ENCODE peak calls at places on chromosome 1, in eight cellular contexts. W is myocyte; S is NCI-H345; G is NCI-H1417; E is esophagus squamous epithelium; Z is SJSA1; L is stimulated activated CD4-positive, alpha-beta T cell treated with anti-CD3 and anti-CD28 coated beads, Interleukin-12 subunit alpha, Interleukin-12 subunit beta, amount 100 ng/mL, for 48 hours; M is GM04504. Q is an unnamed sample.

GRCh38 chr1:235161685-235162327 is 756 bp upstream of the RBM34 start:
- DNase-seq in L (no peak), W (no peak), S (no peak), M (no peak), G (no peak), E (no peak), Z (no peak), Q (no peak)

GRCh38 chr1:34655206-34655909 is 99.5 kb upstream of the GJB5 start:
- DNase-seq in S (no peak), W (no peak), E (no peak), G (no peak), M (no peak), Z (no peak), L (no peak), Q (no peak)

GRCh38 chr1:9836632-9836960 is 12.8 kb upstream of the CLSTN1 start:
- DNase-seq in S (no peak), Z (no peak), E (no peak), L (no peak), W (no peak), M (no peak), G (no peak), Q (peak; percentile 25)

GRCh38 chr1:32780005-32780404 is 37.2 kb downstream of the YARS1 start:
- DNase-seq in Z (no peak), S (no peak), E (no peak), L (no peak), M (no peak), G (no peak), W (no peak), Q (no peak)

GRCh38 chr1:27517907-27518718 is 28.1 kb upstream of the WASF2 start:
- DNase-seq in L (no peak), S (peak; percentile 10), Z (no peak), G (no peak), E (no peak), W (no peak), M (no peak), Q (no peak)

GRCh38 chr1:234839663-234840062 is 229.7 kb upstream of the IRF2BP2 start:
- DNase-seq in Z (no peak), G (no peak), L (no peak), E (no peak), W (no peak), S (peak; percentile 12), M (no peak), Q (no peak)

GRCh38 chr1:5713101-5713820 is 279.0 kb downstream of the NPHP4 start:
- DNase-seq in L (no peak), W (no peak), S (no peak), G (no peak), Z (no peak), M (no peak), E (no peak), Q (no peak)

GRCh38 chr1:226443439-226443838 is 35.5 kb upstream of the PARP1 start:
- DNase-seq in W (no peak), G (no peak), Z (peak; percentile 57), E (no peak), M (peak; percentile 32), L (no peak), S (no peak), Q (no peak)

GRCh38 chr1:8460784-8461183 is 142.9 kb downstream of the SLC45A1 start:
- DNase-seq in G (no peak), E (no peak), M (no peak), L (no peak), W (no peak), S (no peak), Z (no peak), Q (no peak)

GRCh38 chr1:114040273-114041043 is 61.2 kb downstream of the OLFML3 start:
- DNase-seq in Z (no peak), S (no peak), W (peak; percentile 90), M (no peak), G (no peak), E (no peak), L (no peak), Q (no peak)

GRCh38 chr1:154911691-154912550 is 24.6 kb downstream of the PMVK start:
- DNase-seq in L (no peak), W (no peak), S (no peak), G (no peak), E (no peak), M (no peak), Z (no peak), Q (no peak)

GRCh38 chr1:12616709-12617373 is 1.2 kb downstream of the DHRS3 start:
- DNase-seq in L (no peak), E (no peak), G (no peak), S (peak; percentile 39), W (no peak), Z (peak; percentile 18), M (no peak), Q (no peak)

GRCh38 chr1:6440198-6441126 is 15.9 kb downstream of the ESPN start:
- DNase-seq in S (peak; percentile 67), M (no peak), L (peak; percentile 55), E (no peak), W (no peak), Z (no peak), G (peak; percentile 52), Q (peak; percentile 85)

GRCh38 chr1:117167402-117167801 is 43.3 kb downstream of the VTCN1 start:
- DNase-seq in W (peak; percentile 15), Z (no peak), L (no peak), S (no peak), G (no peak), M (no peak), E (no peak), Q (no peak)